ENCODE peak calls at places on chromosomes 3 and 15, in five cellular contexts. S is HCT116, G is A549, W is HepG2, O is IMR-90. C is an unnamed sample.
A peak's percentile ranks its signal among the peaks of the same experiment; 100 is the strongest.

GRCh38 chr3:5431811-5432378 is 244.4 kb downstream of the EDEM1 start:
- DNase-seq in S (no peak), G (no peak), W (no peak), O (no peak), C (no peak)

GRCh38 chr3:130739848-130740247 is 6.8 kb downstream of the PIK3R4 start:
- DNase-seq in S (no peak), G (no peak), W (no peak), O (no peak), C (no peak)

GRCh38 chr3:72227536-72228070 is 442.7 kb upstream of the PROK2 start:
- DNase-seq in S (no peak), G (no peak), W (no peak), O (no peak), C (no peak)

GRCh38 chr15:98678484-98678883 is 30.1 kb downstream of the IGF1R start:
- DNase-seq in S (no peak), G (no peak), W (no peak), O (no peak), C (no peak)

GRCh38 chr3:9778102-9778501 is 8.4 kb upstream of the CAMK1 start:
- DNase-seq in S (no peak), G (no peak), W (no peak), O (peak; percentile 82), C (no peak)

GRCh38 chr3:100384735-100385134 is 16.2 kb downstream of the TOMM70 start:
- DNase-seq in S (no peak), G (no peak), W (no peak), O (peak; percentile 82), C (no peak)

GRCh38 chr15:67125589-67126502 is 60.4 kb downstream of the SMAD3 start:
- DNase-seq in S (peak; percentile 86), G (peak; percentile 93), W (no peak), O (peak; percentile 100), C (no peak)

GRCh38 chr3:181695661-181696491 is 15.8 kb upstream of the SOX2 start:
- DNase-seq in S (no peak), G (no peak), W (no peak), O (no peak), C (no peak)

GRCh38 chr3:126509565-126510322 is 7.8 kb downstream of the UROC1 start:
- DNase-seq in S (no peak), G (no peak), W (no peak), O (no peak), C (no peak)

GRCh38 chr3:188513662-188514328 is 359.8 kb downstream of the LPP start:
- DNase-seq in S (no peak), G (no peak), W (no peak), O (no peak), C (no peak)

GRCh38 chr3:174441588-174442316 is 417.4 kb upstream of the NAALADL2 start:
- DNase-seq in S (no peak), G (no peak), W (no peak), O (no peak), C (no peak)

GRCh38 chr3:42229942-42230688 is 35.9 kb downstream of the CCK start:
- DNase-seq in S (peak; percentile 34), G (peak; percentile 57), W (peak; percentile 50), O (peak; percentile 58), C (no peak)

GRCh38 chr15:60399931-60400330 is 2.1 kb upstream of the ANXA2 start:
- DNase-seq in S (no peak), G (no peak), W (no peak), O (peak; percentile 84), C (no peak)

GRCh38 chr3:126672741-126673140 is 17.8 kb upstream of the TXNRD3 start:
- DNase-seq in S (no peak), G (no peak), W (no peak), O (no peak), C (no peak)

GRCh38 chr15:74376825-74377581 is 9.6 kb upstream of the CYP11A1 start:
- DNase-seq in S (no peak), G (no peak), W (no peak), O (no peak), C (no peak)

GRCh38 chr3:15781131-15781530 is 16.6 kb downstream of the ANKRD28 start:
- DNase-seq in S (no peak), G (no peak), W (no peak), O (no peak), C (no peak)

GRCh38 chr15:99250494-99251435 is 516 bp upstream of the LRRC28 start:
- DNase-seq in S (peak; percentile 97), G (peak; percentile 92), W (peak; percentile 97), O (peak; percentile 99), C (peak; percentile 99)

GRCh38 chr15:65086680-65087111 is 10.2 kb downstream of the KBTBD13 start:
- DNase-seq in S (no peak), G (peak; percentile 43), W (no peak), O (no peak), C (no peak)

GRCh38 chr3:159855599-159856495 is 132.8 kb upstream of the IL12A start:
- DNase-seq in S (no peak), G (no peak), W (no peak), O (no peak), C (no peak)

GRCh38 chr3:159859424-159859823 is 129.2 kb upstream of the IL12A start:
- DNase-seq in S (no peak), G (no peak), W (no peak), O (no peak), C (no peak)

GRCh38 chr3:159858650-159859049 is 130.0 kb upstream of the IL12A start:
- DNase-seq in S (no peak), G (no peak), W (no peak), O (no peak), C (no peak)

GRCh38 chr3:159856496-159857098 is 132.0 kb upstream of the IL12A start:
- DNase-seq in S (no peak), G (no peak), W (no peak), O (no peak), C (no peak)

GRCh38 chr3:159857840-159858239 is 130.8 kb upstream of the IL12A start:
- DNase-seq in S (no peak), G (no peak), W (no peak), O (no peak), C (no peak)
- TF ChIP-seq CEBPB in S (no peak), G (no peak), W (no peak), O (no peak), C (no peak)

GRCh38 chr3:122758877-122759670 is 34.6 kb downstream of the HSPBAP1 start:
- DNase-seq in S (no peak), G (no peak), W (no peak), O (no peak), C (no peak)

GRCh38 chr3:122760457-122761271 is 33.0 kb downstream of the HSPBAP1 start:
- DNase-seq in S (peak; percentile 8), G (no peak), W (no peak), O (no peak), C (no peak)

GRCh38 chr3:122754867-122755835 is 38.5 kb downstream of the HSPBAP1 start:
- DNase-seq in S (peak; percentile 34), G (peak; percentile 49), W (peak; percentile 51), O (peak; percentile 44), C (peak; percentile 33)
- TF ChIP-seq CEBPB in S (no peak), G (no peak), W (no peak), O (no peak), C (no peak)

GRCh38 chr3:17054944-17055343 is 170.2 kb downstream of the PLCL2 start:
- DNase-seq in S (no peak), G (no peak), W (no peak), O (no peak), C (no peak)
- TF ChIP-seq CEBPB in S (no peak), G (no peak), W (no peak), O (no peak), C (no peak)

GRCh38 chr15:84764585-84764984 is 16.2 kb downstream of the ZNF592 start:
- DNase-seq in S (no peak), G (no peak), W (no peak), O (no peak), C (no peak)

GRCh38 chr15:84764989-84765388 is 16.6 kb downstream of the ZNF592 start:
- DNase-seq in S (no peak), G (no peak), W (no peak), O (no peak), C (no peak)

GRCh38 chr15:84766461-84767005 is 18.1 kb downstream of the ZNF592 start:
- DNase-seq in S (no peak), G (no peak), W (no peak), O (no peak), C (no peak)

GRCh38 chr15:84762840-84763572 is 14.6 kb downstream of the ZNF592 start:
- DNase-seq in S (no peak), G (no peak), W (no peak), O (no peak), C (no peak)

GRCh38 chr15:84765675-84766074 is 17.3 kb downstream of the ZNF592 start:
- DNase-seq in S (no peak), G (no peak), W (no peak), O (no peak), C (no peak)
- TF ChIP-seq CEBPB in S (no peak), G (no peak), W (no peak), O (no peak), C (no peak)

GRCh38 chr3:196322-197153 is at the start of gene CHL1:
- DNase-seq in S (no peak), G (no peak), W (no peak), O (no peak), C (no peak)

GRCh38 chr3:197891-198491 is 1.4 kb downstream of the CHL1 start:
- DNase-seq in S (no peak), G (peak; percentile 5), W (no peak), O (no peak), C (no peak)

GRCh38 chr3:199815-200214 is 3.3 kb downstream of the CHL1 start:
- DNase-seq in S (no peak), G (no peak), W (no peak), O (no peak), C (no peak)

GRCh38 chr3:195662-196061 is 901 bp upstream of the CHL1 start:
- DNase-seq in S (no peak), G (no peak), W (no peak), O (no peak), C (no peak)

GRCh38 chr3:197154-197855 is 742 bp downstream of the CHL1 start:
- DNase-seq in S (no peak), G (peak; percentile 7), W (no peak), O (no peak), C (no peak)
- TF ChIP-seq CEBPB in S (no peak), G (no peak), W (no peak), O (no peak), C (no peak)

GRCh38 chr15:68187559-68187958 is 17.6 kb downstream of the CALML4 start:
- DNase-seq in S (no peak), G (no peak), W (no peak), O (peak; percentile 88), C (no peak)
- TF ChIP-seq CEBPB in S (no peak), G (no peak), W (no peak), O (no peak), C (no peak)

DNA sequence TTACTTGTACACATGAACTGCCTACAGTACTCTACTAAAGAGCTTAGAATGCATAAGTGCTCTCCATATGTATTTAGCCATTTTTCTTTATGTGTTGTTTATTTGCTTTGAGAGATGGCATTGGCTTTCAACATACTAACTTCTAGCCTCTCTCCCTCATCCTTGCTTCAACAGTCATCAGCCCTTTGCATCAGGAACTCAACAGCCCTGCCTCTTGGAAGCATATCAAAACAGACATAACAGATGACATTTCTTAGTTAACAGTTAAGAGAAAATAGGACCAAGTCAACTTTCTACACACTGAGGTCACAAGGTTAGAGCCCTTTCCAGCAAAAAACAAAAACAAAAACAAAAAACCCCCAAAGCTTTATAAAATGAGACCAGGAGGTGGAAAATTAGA is 145.6 kb downstream of the TCF12 start:
- DNase-seq in S (no peak), G (no peak), W (no peak), O (peak; percentile 33), C (no peak)
- TF ChIP-seq CEBPB in S (no peak), G (no peak), W (no peak), O (no peak), C (no peak)

GRCh38 chr15:101044625-101045235 is 125.6 kb downstream of the LRRK1 start:
- DNase-seq in S (no peak), G (no peak), W (no peak), O (no peak), C (no peak)
- TF ChIP-seq CEBPB in S (no peak), G (no peak), W (no peak), O (no peak), C (no peak)